ENCODE peak calls at places on chromosomes 3 and 15, in six cellular contexts. R, M, J, D, L and K are unnamed samples. For H3K4me1, the result is how much of the 10 kb centered on the place peaks cover.

GRCh38 chr15:25250906-25251622 is 187.8 kb downstream of the UBE3A start:
- DNase-seq in R (peak), M (no peak), J (no peak), D (no peak), L (no peak), K (no peak)

GRCh38 chr3:52023101-52023770 is 27.5 kb upstream of the RPL29 start:
- DNase-seq in R (no peak), M (no peak), J (no peak), D (no peak), L (no peak), K (no peak)

GRCh38 chr15:40906947-40907802 is 12.9 kb downstream of the VPS18 start:
- DNase-seq in R (no peak), M (peak), J (peak), D (peak), L (peak), K (peak)

GRCh38 chr3:146044046-146044445 is 116.9 kb downstream of the PLOD2 start:
- DNase-seq in R (no peak), M (no peak), J (no peak), D (no peak), L (no peak), K (no peak)

GRCh38 chr3:23809294-23809693 is 3.5 kb downstream of the UBE2E1 start:
- DNase-seq in R (no peak), M (no peak), J (no peak), D (no peak), L (no peak), K (no peak)

GRCh38 chr3:120506828-120507774 is 56.3 kb upstream of the FSTL1 start:
- DNase-seq in R (peak), M (peak), J (peak), D (peak), L (peak), K (no peak)

GRCh38 chr15:96093063-96093462 is 237.4 kb upstream of the NR2F2 start:
- DNase-seq in R (no peak), M (peak), J (no peak), D (no peak), L (no peak), K (no peak)

GRCh38 chr3:55042591-55042990 is 114.7 kb upstream of the LRTM1 start:
- DNase-seq in R (no peak), M (peak), J (no peak), D (no peak), L (no peak), K (no peak)

GRCh38 chr3:72158639-72159005 is 373.7 kb upstream of the PROK2 start:
- DNase-seq in R (no peak), M (no peak), J (no peak), D (no peak), L (no peak), K (no peak)

GRCh38 chr3:26579126-26579525 is 43.4 kb upstream of the LRRC3B start:
- DNase-seq in R (no peak), M (no peak), J (no peak), D (no peak), L (no peak), K (no peak)

GRCh38 chr15:89666147-89666857 is 11.0 kb upstream of the KIF7 start:
- DNase-seq in R (no peak), M (no peak), J (no peak), D (no peak), L (no peak), K (no peak)
- H3K4me3 ChIP-seq in R (peak), M (no peak), J (no peak), D (no peak), L (no peak), K (no peak)

GRCh38 chr15:74397239-74398068 is 30.0 kb upstream of the CYP11A1 start:
- DNase-seq in R (no peak), M (no peak), J (no peak), D (no peak), L (no peak), K (no peak)

GRCh38 chr15:74394090-74394846 is 26.8 kb upstream of the CYP11A1 start:
- DNase-seq in R (no peak), M (no peak), J (no peak), D (no peak), L (no peak), K (no peak)

GRCh38 chr15:74396445-74397238 is 29.2 kb upstream of the CYP11A1 start:
- DNase-seq in R (no peak), M (peak), J (no peak), D (no peak), L (no peak), K (no peak)

GRCh38 chr15:74396146-74396438 is 28.6 kb upstream of the CYP11A1 start:
- DNase-seq in R (no peak), M (no peak), J (no peak), D (no peak), L (no peak), K (no peak)

DNA sequence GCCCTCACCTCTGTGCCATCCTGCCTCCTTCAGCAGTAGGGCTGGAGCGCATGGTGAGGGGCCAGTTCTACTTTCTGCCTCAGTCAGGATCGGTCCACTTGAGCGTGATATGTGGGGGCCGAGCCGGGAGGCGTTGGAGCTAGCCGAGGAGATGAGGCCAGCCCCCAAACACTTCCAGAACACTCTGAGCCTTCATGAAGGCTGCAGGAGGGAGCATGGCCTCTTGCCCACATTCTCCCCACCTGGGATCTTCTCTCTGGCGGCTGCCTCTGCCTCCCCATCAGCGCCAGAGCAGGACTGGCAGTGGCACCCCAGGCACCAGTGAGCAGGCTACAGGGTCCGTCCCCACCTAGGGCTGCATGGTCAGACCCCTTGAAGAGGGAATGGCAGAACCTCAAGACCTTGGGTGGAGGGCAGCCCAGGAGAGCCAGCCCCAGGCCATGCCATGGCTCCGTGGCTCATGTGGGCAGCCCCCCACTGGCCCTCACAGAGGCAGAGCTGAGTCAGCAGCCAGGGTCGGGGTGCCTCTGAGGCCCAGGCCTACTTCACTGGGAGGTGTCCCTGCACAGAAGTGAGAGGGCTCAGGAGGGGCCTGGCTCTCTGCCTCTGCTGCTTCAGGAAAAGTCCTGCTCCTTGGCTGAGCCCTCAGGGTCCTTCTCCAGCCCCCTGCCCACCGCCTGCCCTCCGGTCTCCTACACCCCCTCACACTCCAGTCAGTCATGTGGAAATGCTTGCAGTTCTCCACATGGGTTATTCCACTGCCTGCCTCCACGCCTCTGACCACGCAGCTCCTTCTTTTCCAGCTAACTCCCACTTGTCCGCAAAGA is 28.1 kb upstream of the CYP11A1 start:
- DNase-seq in R (no peak), M (no peak), J (no peak), D (no peak), L (no peak), K (no peak)
- H3K4me1 ChIP-seq in R (under half), M (under half), J (under half), D (under half), L (under half), K (under half)

GRCh38 chr15:66768984-66769383 is 66.9 kb downstream of the SMAD6 start:
- DNase-seq in R (no peak), M (no peak), J (no peak), D (no peak), L (no peak), K (no peak)
- H3K27ac ChIP-seq in R (no peak), M (no peak), J (no peak), D (no peak), L (no peak), K (no peak)

DNA sequence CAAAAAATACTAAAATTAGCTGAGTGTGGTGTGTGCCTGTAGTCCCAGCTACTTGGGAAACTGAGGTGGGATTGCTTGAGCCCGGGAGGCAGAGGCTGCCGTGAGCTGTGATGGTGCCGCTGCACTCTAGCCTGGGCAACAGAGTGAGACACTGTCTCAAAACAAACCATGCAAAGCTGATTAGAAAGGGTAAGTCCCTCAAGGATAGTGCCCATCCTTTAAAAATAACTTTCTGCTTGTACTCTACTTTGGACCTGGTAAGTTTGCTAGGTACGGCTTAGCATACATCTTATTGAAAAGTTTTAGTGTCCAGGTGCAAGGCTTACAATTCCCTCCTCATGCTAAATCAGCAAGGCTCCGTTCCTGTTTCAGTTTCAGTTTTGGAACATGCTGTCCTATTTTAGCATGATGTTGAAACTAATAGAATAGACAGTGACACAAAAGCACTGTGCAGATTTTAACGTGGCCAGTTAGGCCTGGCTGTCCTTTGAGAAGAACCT is 21.4 kb downstream of the FEM1B start:
- DNase-seq in R (no peak), M (no peak), J (peak), D (peak), L (peak), K (peak)
- H3K4me3 ChIP-seq in R (peak), M (no peak), J (peak), D (peak), L (no peak), K (peak)